ENCODE peak calls at places on chromosome 2, in nine cellular contexts. R is KG1; Y is left lobe of liver; X is activated T-cell treated with anti-CD3 and anti-CD28 coated beads, Interleukin-2, amount 50 U/mL, for 1 hour; L is GM03348; F is T-helper 22 cell; W is GM23338; C is T-helper 2 cell; E is activated CD8-positive, alpha-beta memory T cell treated with anti-CD3 and anti-CD28 coated beads for 4 hours. J is an unnamed sample.

GRCh38 chr2:119476301-119477117 is 44.9 kb downstream of the TMEM37 start:
- DNase-seq in Y (peak; percentile 66), X (peak; percentile 33), F (no peak), C (no peak), L (peak; percentile 82), E (peak; percentile 7), W (peak; percentile 91), R (no peak), J (peak; percentile 21)

GRCh38 chr2:219362524-219363164 is 25.1 kb downstream of the DNPEP start:
- DNase-seq in X (no peak), R (no peak), Y (no peak), L (peak; percentile 88), E (no peak), W (no peak), C (no peak), F (no peak), J (peak; percentile 90)

GRCh38 chr2:238908960-238909951 is 61.4 kb downstream of the TWIST2 start:
- DNase-seq in L (no peak), F (no peak), W (peak; percentile 40), E (no peak), C (no peak), R (no peak), Y (no peak), X (no peak), J (no peak)

GRCh38 chr2:7672685-7673071 is 755.5 kb downstream of the RNF144A start:
- DNase-seq in X (no peak), Y (peak; percentile 54), W (no peak), R (no peak), L (no peak), F (no peak), E (no peak), C (no peak), J (no peak)

GRCh38 chr2:21155365-21156136 is 31.8 kb downstream of the TDRD15 start:
- DNase-seq in W (no peak), L (no peak), X (no peak), F (no peak), C (no peak), E (no peak), Y (no peak), R (no peak), J (no peak)

GRCh38 chr2:8300905-8301304 is 381.0 kb upstream of the ID2 start:
- DNase-seq in E (no peak), R (no peak), X (no peak), F (no peak), Y (no peak), W (no peak), L (no peak), C (no peak), J (no peak)

GRCh38 chr2:104976603-104977120 is 61.2 kb upstream of the MRPS9 start:
- DNase-seq in Y (no peak), R (peak; percentile 80), L (no peak), E (no peak), F (no peak), X (no peak), W (peak; percentile 79), C (no peak), J (no peak)

GRCh38 chr2:75580606-75581005 is 19.9 kb upstream of the EVA1A start:
- DNase-seq in R (no peak), W (no peak), E (no peak), F (no peak), L (no peak), X (no peak), Y (no peak), C (no peak), J (no peak)

GRCh38 chr2:177147093-177147694 is 65.4 kb upstream of the HNRNPA3 start:
- DNase-seq in F (no peak), E (no peak), W (peak; percentile 78), Y (no peak), R (no peak), C (no peak), L (peak; percentile 64), X (no peak), J (peak; percentile 65)

GRCh38 chr2:30368258-30368657 is 78.8 kb upstream of the LCLAT1 start:
- DNase-seq in L (peak; percentile 85), W (no peak), Y (no peak), F (no peak), R (no peak), X (no peak), C (no peak), E (no peak), J (no peak)

GRCh38 chr2:98623657-98624056 is 15.3 kb downstream of the UNC50 start:
- DNase-seq in L (no peak), E (no peak), W (no peak), R (no peak), Y (peak; percentile 75), C (no peak), X (no peak), F (no peak), J (no peak)

GRCh38 chr2:235908826-235909225 is 259.4 kb downstream of the GBX2 start:
- DNase-seq in W (no peak), L (no peak), F (no peak), X (no peak), R (no peak), C (no peak), Y (no peak), E (no peak), J (no peak)

GRCh38 chr2:54330226-54331094 is 74.4 kb upstream of the TSPYL6 start:
- DNase-seq in L (peak; percentile 99), W (peak; percentile 98), F (peak; percentile 68), X (peak; percentile 82), R (peak; percentile 77), E (peak; percentile 85), Y (peak; percentile 96), C (peak; percentile 50), J (peak; percentile 96)

GRCh38 chr2:199583676-199584075 is 125.9 kb upstream of the SATB2 start:
- DNase-seq in W (no peak), X (no peak), C (no peak), F (no peak), E (no peak), L (no peak), Y (no peak), R (no peak), J (no peak)

GRCh38 chr2:109434351-109434750 is 179.4 kb downstream of the SEPTIN10 start:
- DNase-seq in X (no peak), E (no peak), C (no peak), R (no peak), Y (no peak), F (no peak), W (no peak), L (no peak), J (no peak)

GRCh38 chr2:86249843-86250402 is 50.7 kb downstream of the MRPL35 start:
- DNase-seq in Y (no peak), L (peak; percentile 15), E (no peak), W (no peak), X (no peak), F (no peak), R (no peak), C (no peak), J (peak; percentile 77)

GRCh38 chr2:10327896-10328666 is 25.4 kb downstream of the HPCAL1 start:
- DNase-seq in W (no peak), X (no peak), R (no peak), F (no peak), C (no peak), E (no peak), L (no peak), Y (no peak), J (no peak)

GRCh38 chr2:171160119-171160629 is 519 bp downstream of the TLK1 start:
- DNase-seq in X (peak; percentile 78), Y (peak; percentile 73), W (peak; percentile 72), L (peak; percentile 77), C (peak; percentile 39), E (peak; percentile 39), R (no peak), F (peak; percentile 50), J (no peak)